ENCODE peak calls at places on chromosome 2, in five cellular contexts. I is GM20000, N is nephron progenitor cell, Y is cardiac muscle cell, J is esophagus muscularis mucosa. L is an unnamed sample.

GRCh38 chr2:144524190-144524957 is 4.5 kb upstream of the ZEB2 start:
- DNase-seq in I (no peak), N (peak; percentile 80), Y (peak; percentile 78), J (no peak), L (peak; percentile 87)

GRCh38 chr2:44075536-44075935 is 79.7 kb upstream of the LRPPRC start:
- DNase-seq in I (no peak), N (no peak), Y (no peak), J (no peak), L (no peak)

GRCh38 chr2:207163053-207163814 is 2.5 kb downstream of the KLF7 start:
- DNase-seq in I (no peak), N (no peak), Y (no peak), J (no peak), L (no peak)

GRCh38 chr2:75547345-75548035 is 13.2 kb downstream of the EVA1A start:
- DNase-seq in I (no peak), N (no peak), Y (no peak), J (peak; percentile 19), L (peak; percentile 30)

GRCh38 chr2:9333591-9334171 is 89.6 kb downstream of the ITGB1BP1 start:
- DNase-seq in I (no peak), N (peak; percentile 35), Y (peak; percentile 77), J (no peak), L (no peak)

GRCh38 chr2:124804014-124804940 is 779.2 kb downstream of the CNTNAP5 start:
- DNase-seq in I (peak; percentile 39), N (peak; percentile 9), Y (peak; percentile 73), J (no peak), L (no peak)

GRCh38 chr2:83103602-83104001 is 1355.5 kb downstream of the SUCLG1 start:
- DNase-seq in I (no peak), N (no peak), Y (no peak), J (no peak), L (no peak)

GRCh38 chr2:128305555-128306080 is 13.1 kb downstream of the HS6ST1 start:
- DNase-seq in I (peak; percentile 64), N (no peak), Y (peak; percentile 12), J (no peak), L (no peak)

GRCh38 chr2:238865744-238866355 is 18.0 kb downstream of the TWIST2 start:
- DNase-seq in I (no peak), N (no peak), Y (no peak), J (no peak), L (no peak)

GRCh38 chr2:28433935-28434599 is 41.4 kb downstream of the FOSL2 start:
- DNase-seq in I (no peak), N (no peak), Y (no peak), J (no peak), L (no peak)

GRCh38 chr2:220185766-220186165 is 558.3 kb downstream of the SLC4A3 start:
- DNase-seq in I (no peak), N (no peak), Y (no peak), J (no peak), L (no peak)
- TF ChIP-seq CTCF in I (no peak), N (no peak), Y (no peak), J (no peak), L (no peak)

GRCh38 chr2:37560863-37561614 is 110.4 kb downstream of the CDC42EP3 start:
- DNase-seq in I (no peak), N (no peak), Y (no peak), J (peak; percentile 68), L (no peak)
- TF ChIP-seq CTCF in I (no peak), N (no peak), Y (no peak), J (no peak), L (no peak)

GRCh38 chr2:161414385-161415040 is 1.6 kb upstream of the TBR1 start:
- DNase-seq in I (peak; percentile 56), N (peak; percentile 67), Y (peak; percentile 67), J (no peak), L (no peak)
- TF ChIP-seq CTCF in I (no peak), N (no peak), Y (peak; percentile 17), J (no peak), L (peak; percentile 30)

DNA sequence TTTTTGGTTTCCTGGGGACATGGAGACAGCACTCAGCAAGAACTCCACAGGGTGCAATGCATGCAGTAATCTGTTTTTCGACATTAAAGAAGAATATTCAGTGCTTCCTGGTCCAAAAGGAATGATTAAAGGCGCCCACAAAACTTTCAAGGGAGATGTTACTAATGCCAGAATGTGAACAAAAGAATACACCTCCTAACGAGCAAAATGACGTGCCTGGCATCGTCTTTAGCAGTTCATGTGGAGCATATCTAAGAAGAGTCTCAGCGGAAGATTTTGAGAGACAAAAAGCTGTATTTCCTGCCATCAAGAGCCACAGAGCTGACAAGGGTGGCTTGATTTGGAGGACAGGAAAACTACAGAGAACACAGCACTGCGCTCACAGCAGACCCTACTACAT is 173.2 kb downstream of the EIPR1 start:
- DNase-seq in I (no peak), N (no peak), Y (no peak), J (no peak), L (no peak)
- TF ChIP-seq CTCF in I (no peak), N (no peak), Y (no peak), J (no peak), L (no peak)

DNA sequence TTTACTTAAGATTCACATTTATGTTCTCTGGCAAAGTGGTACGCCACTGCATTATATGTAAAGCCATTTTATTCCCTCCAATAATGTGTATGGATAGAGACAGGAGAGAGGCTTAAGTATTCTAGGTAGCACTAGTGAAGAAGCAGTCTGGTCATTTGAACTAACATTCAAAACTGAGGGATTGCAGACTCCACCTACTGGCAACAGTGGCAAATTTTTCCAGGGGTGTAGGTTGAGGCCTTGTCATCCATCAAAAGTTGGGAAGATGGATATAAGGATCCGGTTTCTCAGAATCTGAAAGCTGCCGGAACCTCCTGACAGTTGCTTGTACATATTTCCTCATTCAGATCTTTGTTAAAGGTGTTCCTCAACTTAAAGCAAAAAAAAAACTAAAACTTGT is 465.5 kb upstream of the FSHR start:
- DNase-seq in I (no peak), N (peak; percentile 1), Y (no peak), J (no peak), L (no peak)
- TF ChIP-seq CTCF in I (no peak), N (no peak), Y (peak; percentile 21), J (no peak), L (peak; percentile 20)

GRCh38 chr2:54347622-54348021 is 91.6 kb upstream of the TSPYL6 start:
- DNase-seq in I (no peak), N (no peak), Y (no peak), J (no peak), L (no peak)

GRCh38 chr2:54342603-54343002 is 86.6 kb upstream of the TSPYL6 start:
- DNase-seq in I (no peak), N (no peak), Y (no peak), J (no peak), L (no peak)

GRCh38 chr2:54336136-54336976 is 80.3 kb upstream of the TSPYL6 start:
- DNase-seq in I (no peak), N (no peak), Y (no peak), J (peak; percentile 81), L (no peak)

GRCh38 chr2:54336977-54337255 is 80.9 kb upstream of the TSPYL6 start:
- DNase-seq in I (no peak), N (no peak), Y (no peak), J (no peak), L (no peak)

DNA sequence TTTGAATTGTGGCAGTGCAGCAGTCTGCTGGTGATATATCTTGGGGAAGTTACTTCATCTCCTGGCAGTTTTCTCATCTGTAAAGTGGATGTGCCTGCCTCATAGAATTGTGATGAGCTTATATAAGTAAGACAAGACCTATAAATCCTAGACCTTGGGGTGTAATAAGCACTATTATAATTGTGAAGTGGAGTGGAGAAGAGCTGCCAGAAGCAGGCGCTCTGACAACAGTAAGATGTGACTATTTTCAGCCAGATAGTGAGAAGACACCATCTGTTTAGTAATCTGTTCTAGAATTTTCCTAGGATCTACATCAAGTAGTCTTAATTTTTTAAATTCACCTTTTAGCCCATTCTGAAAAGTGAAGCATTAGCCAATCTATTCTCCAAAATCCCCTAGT is 85.6 kb upstream of the TSPYL6 start:
- DNase-seq in I (no peak), N (no peak), Y (no peak), J (no peak), L (no peak)
- TF ChIP-seq CTCF in I (no peak), N (no peak), Y (peak; percentile 42), J (no peak), L (peak; percentile 22)

GRCh38 chr2:85705680-85706039 is 11.5 kb downstream of the GNLY start:
- DNase-seq in I (no peak), N (no peak), Y (no peak), J (no peak), L (no peak)
- TF ChIP-seq CTCF in I (no peak), N (no peak), Y (no peak), J (no peak), L (no peak)

L was measured in osteocyte.